ENCODE peak calls at places on chromosomes 6 and 20, in ten cellular contexts. One of them, this sample, is unnamed.

GRCh38 chr20:40892642-40893041 is 136.0 kb upstream of the TOP1 start:
- DNase-seq in astrocyte of the spinal cord: no peak
- DNase-seq in iPS-NIHi11: no peak
- DNase-seq in CD4-positive, alpha-beta T cell: no peak
- DNase-seq in endodermal cell: no peak
- DNase-seq in stimulated activated CD4-positive, alpha-beta T cell treated with anti-CD3 and anti-CD28 coated beads, Interleukin-1b, Interleukin-23, amount 100 ng/mL, for 24 hours: no peak
- DNase-seq in NCI-H526: peak; percentile 59
- DNase-seq in kidney: no peak
- DNase-seq in uterus: no peak
- DNase-seq in cardiac septum: no peak
- DNase-seq in this sample: no peak

GRCh38 chr20:47466704-47467459 is 34.8 kb upstream of the NCOA3 start:
- DNase-seq in astrocyte of the spinal cord: no peak
- DNase-seq in iPS-NIHi11: no peak
- DNase-seq in CD4-positive, alpha-beta T cell: no peak
- DNase-seq in endodermal cell: no peak
- DNase-seq in stimulated activated CD4-positive, alpha-beta T cell treated with anti-CD3 and anti-CD28 coated beads, Interleukin-1b, Interleukin-23, amount 100 ng/mL, for 24 hours: no peak
- DNase-seq in NCI-H526: no peak
- DNase-seq in kidney: no peak
- DNase-seq in uterus: no peak
- DNase-seq in cardiac septum: no peak
- DNase-seq in this sample: no peak

GRCh38 chr6:44064089-44064947 is 62.9 kb downstream of the MRPL14 start:
- DNase-seq in astrocyte of the spinal cord: peak; percentile 95
- DNase-seq in iPS-NIHi11: no peak
- DNase-seq in CD4-positive, alpha-beta T cell: no peak
- DNase-seq in endodermal cell: no peak
- DNase-seq in stimulated activated CD4-positive, alpha-beta T cell treated with anti-CD3 and anti-CD28 coated beads, Interleukin-1b, Interleukin-23, amount 100 ng/mL, for 24 hours: no peak
- DNase-seq in NCI-H526: no peak
- DNase-seq in kidney: no peak
- DNase-seq in uterus: peak; percentile 70
- DNase-seq in cardiac septum: peak; percentile 88
- DNase-seq in this sample: no peak

GRCh38 chr6:162181741-162182401 is 545.7 kb downstream of the PRKN start:
- DNase-seq in astrocyte of the spinal cord: peak; percentile 49
- DNase-seq in iPS-NIHi11: no peak
- DNase-seq in CD4-positive, alpha-beta T cell: no peak
- DNase-seq in endodermal cell: no peak
- DNase-seq in stimulated activated CD4-positive, alpha-beta T cell treated with anti-CD3 and anti-CD28 coated beads, Interleukin-1b, Interleukin-23, amount 100 ng/mL, for 24 hours: no peak
- DNase-seq in NCI-H526: no peak
- DNase-seq in kidney: no peak
- DNase-seq in uterus: no peak
- DNase-seq in cardiac septum: no peak
- DNase-seq in this sample: no peak

GRCh38 chr6:5025911-5026819 is 22.3 kb upstream of the RPP40 start:
- DNase-seq in astrocyte of the spinal cord: peak; percentile 37
- DNase-seq in iPS-NIHi11: peak; percentile 71
- DNase-seq in CD4-positive, alpha-beta T cell: no peak
- DNase-seq in endodermal cell: peak; percentile 89
- DNase-seq in stimulated activated CD4-positive, alpha-beta T cell treated with anti-CD3 and anti-CD28 coated beads, Interleukin-1b, Interleukin-23, amount 100 ng/mL, for 24 hours: no peak
- DNase-seq in NCI-H526: peak; percentile 68
- DNase-seq in kidney: peak; percentile 87
- DNase-seq in uterus: peak; percentile 74
- DNase-seq in cardiac septum: peak; percentile 83
- DNase-seq in this sample: no peak

GRCh38 chr6:139386404-139386803 is 12.0 kb upstream of the CITED2 start:
- DNase-seq in astrocyte of the spinal cord: no peak
- DNase-seq in iPS-NIHi11: no peak
- DNase-seq in CD4-positive, alpha-beta T cell: no peak
- DNase-seq in endodermal cell: no peak
- DNase-seq in stimulated activated CD4-positive, alpha-beta T cell treated with anti-CD3 and anti-CD28 coated beads, Interleukin-1b, Interleukin-23, amount 100 ng/mL, for 24 hours: no peak
- DNase-seq in NCI-H526: no peak
- DNase-seq in kidney: no peak
- DNase-seq in uterus: no peak
- DNase-seq in cardiac septum: no peak
- DNase-seq in this sample: no peak

GRCh38 chr20:46631212-46631869 is 19.9 kb downstream of the SLC13A3 start:
- DNase-seq in astrocyte of the spinal cord: no peak
- DNase-seq in iPS-NIHi11: no peak
- DNase-seq in CD4-positive, alpha-beta T cell: no peak
- DNase-seq in endodermal cell: peak; percentile 66
- DNase-seq in stimulated activated CD4-positive, alpha-beta T cell treated with anti-CD3 and anti-CD28 coated beads, Interleukin-1b, Interleukin-23, amount 100 ng/mL, for 24 hours: no peak
- DNase-seq in NCI-H526: no peak
- DNase-seq in kidney: no peak
- DNase-seq in uterus: no peak
- DNase-seq in cardiac septum: no peak
- DNase-seq in this sample: no peak

GRCh38 chr20:417801-418342 is 9.8 kb downstream of the RBCK1 start:
- DNase-seq in astrocyte of the spinal cord: no peak
- DNase-seq in iPS-NIHi11: no peak
- DNase-seq in CD4-positive, alpha-beta T cell: no peak
- DNase-seq in endodermal cell: no peak
- DNase-seq in stimulated activated CD4-positive, alpha-beta T cell treated with anti-CD3 and anti-CD28 coated beads, Interleukin-1b, Interleukin-23, amount 100 ng/mL, for 24 hours: no peak
- DNase-seq in NCI-H526: no peak
- DNase-seq in kidney: no peak
- DNase-seq in uterus: no peak
- DNase-seq in cardiac septum: no peak
- DNase-seq in this sample: no peak

GRCh38 chr6:138953451-138953850 is 34.6 kb downstream of the REPS1 start:
- DNase-seq in astrocyte of the spinal cord: peak; percentile 59
- DNase-seq in iPS-NIHi11: no peak
- DNase-seq in CD4-positive, alpha-beta T cell: no peak
- DNase-seq in endodermal cell: no peak
- DNase-seq in stimulated activated CD4-positive, alpha-beta T cell treated with anti-CD3 and anti-CD28 coated beads, Interleukin-1b, Interleukin-23, amount 100 ng/mL, for 24 hours: no peak
- DNase-seq in NCI-H526: no peak
- DNase-seq in kidney: no peak
- DNase-seq in uterus: no peak
- DNase-seq in cardiac septum: no peak
- DNase-seq in this sample: no peak

GRCh38 chr6:32058511-32058963 is 20.3 kb downstream of the CYP21A2 start:
- DNase-seq in astrocyte of the spinal cord: no peak
- DNase-seq in iPS-NIHi11: no peak
- DNase-seq in CD4-positive, alpha-beta T cell: no peak
- DNase-seq in endodermal cell: no peak
- DNase-seq in stimulated activated CD4-positive, alpha-beta T cell treated with anti-CD3 and anti-CD28 coated beads, Interleukin-1b, Interleukin-23, amount 100 ng/mL, for 24 hours: no peak
- DNase-seq in NCI-H526: no peak
- DNase-seq in kidney: no peak
- DNase-seq in uterus: no peak
- DNase-seq in cardiac septum: no peak
- DNase-seq in this sample: no peak

GRCh38 chr6:46453221-46453620 is 38.0 kb downstream of the RCAN2 start:
- DNase-seq in astrocyte of the spinal cord: peak; percentile 66
- DNase-seq in iPS-NIHi11: no peak
- DNase-seq in CD4-positive, alpha-beta T cell: no peak
- DNase-seq in endodermal cell: no peak
- DNase-seq in stimulated activated CD4-positive, alpha-beta T cell treated with anti-CD3 and anti-CD28 coated beads, Interleukin-1b, Interleukin-23, amount 100 ng/mL, for 24 hours: no peak
- DNase-seq in NCI-H526: no peak
- DNase-seq in kidney: no peak
- DNase-seq in uterus: no peak
- DNase-seq in cardiac septum: no peak
- DNase-seq in this sample: no peak

GRCh38 chr20:35463455-35464300 is 8.3 kb downstream of the CEP250 start:
- DNase-seq in astrocyte of the spinal cord: peak; percentile 73
- DNase-seq in iPS-NIHi11: peak; percentile 78
- DNase-seq in CD4-positive, alpha-beta T cell: peak; percentile 40
- DNase-seq in endodermal cell: peak; percentile 89
- DNase-seq in stimulated activated CD4-positive, alpha-beta T cell treated with anti-CD3 and anti-CD28 coated beads, Interleukin-1b, Interleukin-23, amount 100 ng/mL, for 24 hours: peak; percentile 33
- DNase-seq in NCI-H526: peak; percentile 91
- DNase-seq in kidney: no peak
- DNase-seq in uterus: peak; percentile 42
- DNase-seq in cardiac septum: no peak
- DNase-seq in this sample: peak; percentile 60

GRCh38 chr20:49979030-49979832 is 3.5 kb upstream of the SNAI1 start:
- DNase-seq in astrocyte of the spinal cord: peak; percentile 51
- DNase-seq in iPS-NIHi11: peak; percentile 87
- DNase-seq in CD4-positive, alpha-beta T cell: peak; percentile 52
- DNase-seq in endodermal cell: peak; percentile 92
- DNase-seq in stimulated activated CD4-positive, alpha-beta T cell treated with anti-CD3 and anti-CD28 coated beads, Interleukin-1b, Interleukin-23, amount 100 ng/mL, for 24 hours: peak; percentile 40
- DNase-seq in NCI-H526: peak; percentile 87
- DNase-seq in kidney: peak; percentile 88
- DNase-seq in uterus: peak; percentile 62
- DNase-seq in cardiac septum: no peak
- DNase-seq in this sample: peak; percentile 46

GRCh38 chr20:38726849-38727601 is 2.7 kb downstream of the SLC32A1 start:
- DNase-seq in astrocyte of the spinal cord: no peak
- DNase-seq in iPS-NIHi11: peak; percentile 81
- DNase-seq in CD4-positive, alpha-beta T cell: peak; percentile 19
- DNase-seq in endodermal cell: peak; percentile 99
- DNase-seq in stimulated activated CD4-positive, alpha-beta T cell treated with anti-CD3 and anti-CD28 coated beads, Interleukin-1b, Interleukin-23, amount 100 ng/mL, for 24 hours: no peak
- DNase-seq in NCI-H526: peak; percentile 75
- DNase-seq in kidney: no peak
- DNase-seq in uterus: no peak
- DNase-seq in cardiac septum: no peak
- DNase-seq in this sample: no peak

GRCh38 chr6:113997106-113997505 is 26.2 kb upstream of the HDAC2 start:
- DNase-seq in astrocyte of the spinal cord: peak; percentile 90
- DNase-seq in iPS-NIHi11: no peak
- DNase-seq in CD4-positive, alpha-beta T cell: no peak
- DNase-seq in endodermal cell: no peak
- DNase-seq in stimulated activated CD4-positive, alpha-beta T cell treated with anti-CD3 and anti-CD28 coated beads, Interleukin-1b, Interleukin-23, amount 100 ng/mL, for 24 hours: no peak
- DNase-seq in NCI-H526: no peak
- DNase-seq in kidney: no peak
- DNase-seq in uterus: no peak
- DNase-seq in cardiac septum: no peak
- DNase-seq in this sample: no peak

GRCh38 chr6:149905911-149906371 is 8.0 kb upstream of the RAET1E start:
- DNase-seq in astrocyte of the spinal cord: no peak
- DNase-seq in iPS-NIHi11: no peak
- DNase-seq in CD4-positive, alpha-beta T cell: no peak
- DNase-seq in endodermal cell: peak; percentile 17
- DNase-seq in stimulated activated CD4-positive, alpha-beta T cell treated with anti-CD3 and anti-CD28 coated beads, Interleukin-1b, Interleukin-23, amount 100 ng/mL, for 24 hours: no peak
- DNase-seq in NCI-H526: no peak
- DNase-seq in kidney: peak; percentile 18
- DNase-seq in uterus: no peak
- DNase-seq in cardiac septum: peak; percentile 68
- DNase-seq in this sample: no peak

This sample was measured in NCI-H460.